ENCODE peak calls at places on chromosomes 5 and 9, in ten cellular contexts. One of them, this sample, is unnamed.

GRCh38 chr5:56641635-56642255 is 173.6 kb upstream of the MAP3K1 start:
- DNase-seq in tibial nerve: no peak
- DNase-seq in A549: no peak
- DNase-seq in choroid plexus epithelial cell: no peak
- DNase-seq in SK-N-SH: no peak
- DNase-seq in H9: no peak
- DNase-seq in lower lobe of right lung: no peak
- DNase-seq in GM10248: no peak
- DNase-seq in thyroid gland: peak; percentile 69
- DNase-seq in endothelial cell: no peak
- DNase-seq in this sample: no peak

GRCh38 chr5:29983528-29984152 is 1209.8 kb upstream of the CDH6 start:
- DNase-seq in tibial nerve: no peak
- DNase-seq in A549: no peak
- DNase-seq in choroid plexus epithelial cell: no peak
- DNase-seq in SK-N-SH: no peak
- DNase-seq in H9: no peak
- DNase-seq in lower lobe of right lung: no peak
- DNase-seq in GM10248: no peak
- DNase-seq in thyroid gland: no peak
- DNase-seq in endothelial cell: no peak
- DNase-seq in this sample: no peak

GRCh38 chr9:36772449-36773370 is 200.0 kb downstream of the MELK start:
- DNase-seq in tibial nerve: no peak
- DNase-seq in A549: no peak
- DNase-seq in choroid plexus epithelial cell: peak; percentile 58
- DNase-seq in SK-N-SH: no peak
- DNase-seq in H9: peak; percentile 39
- DNase-seq in lower lobe of right lung: no peak
- DNase-seq in GM10248: no peak
- DNase-seq in thyroid gland: no peak
- DNase-seq in endothelial cell: no peak
- DNase-seq in this sample: peak; percentile 11

GRCh38 chr9:117927354-117927753 is 223.2 kb downstream of the TLR4 start:
- DNase-seq in tibial nerve: no peak
- DNase-seq in A549: no peak
- DNase-seq in choroid plexus epithelial cell: no peak
- DNase-seq in SK-N-SH: peak; percentile 1
- DNase-seq in H9: peak; percentile 60
- DNase-seq in lower lobe of right lung: no peak
- DNase-seq in GM10248: no peak
- DNase-seq in thyroid gland: no peak
- DNase-seq in endothelial cell: no peak
- DNase-seq in this sample: peak; percentile 58

GRCh38 chr5:58631895-58632294 is 49.0 kb downstream of the RAB3C start:
- DNase-seq in tibial nerve: no peak
- DNase-seq in A549: no peak
- DNase-seq in choroid plexus epithelial cell: no peak
- DNase-seq in SK-N-SH: no peak
- DNase-seq in H9: no peak
- DNase-seq in lower lobe of right lung: no peak
- DNase-seq in GM10248: no peak
- DNase-seq in thyroid gland: no peak
- DNase-seq in endothelial cell: no peak
- DNase-seq in this sample: no peak

GRCh38 chr5:78908173-78908901 is 76.8 kb downstream of the ARSB start:
- DNase-seq in tibial nerve: peak; percentile 19
- DNase-seq in A549: no peak
- DNase-seq in choroid plexus epithelial cell: peak; percentile 66
- DNase-seq in SK-N-SH: peak; percentile 69
- DNase-seq in H9: peak; percentile 73
- DNase-seq in lower lobe of right lung: peak; percentile 43
- DNase-seq in GM10248: no peak
- DNase-seq in thyroid gland: peak; percentile 90
- DNase-seq in endothelial cell: peak; percentile 65
- DNase-seq in this sample: peak; percentile 56

GRCh38 chr9:16509946-16510504 is 360.4 kb downstream of the BNC2 start:
- DNase-seq in tibial nerve: no peak
- DNase-seq in A549: no peak
- DNase-seq in choroid plexus epithelial cell: peak; percentile 81
- DNase-seq in SK-N-SH: no peak
- DNase-seq in H9: no peak
- DNase-seq in lower lobe of right lung: no peak
- DNase-seq in GM10248: no peak
- DNase-seq in thyroid gland: no peak
- DNase-seq in endothelial cell: no peak
- DNase-seq in this sample: no peak

GRCh38 chr9:78280982-78281668 is 15.8 kb upstream of the PSAT1 start:
- DNase-seq in tibial nerve: peak; percentile 58
- DNase-seq in A549: no peak
- DNase-seq in choroid plexus epithelial cell: peak; percentile 96
- DNase-seq in SK-N-SH: peak; percentile 17
- DNase-seq in H9: no peak
- DNase-seq in lower lobe of right lung: peak; percentile 64
- DNase-seq in GM10248: no peak
- DNase-seq in thyroid gland: peak; percentile 89
- DNase-seq in endothelial cell: no peak
- DNase-seq in this sample: no peak

DNA sequence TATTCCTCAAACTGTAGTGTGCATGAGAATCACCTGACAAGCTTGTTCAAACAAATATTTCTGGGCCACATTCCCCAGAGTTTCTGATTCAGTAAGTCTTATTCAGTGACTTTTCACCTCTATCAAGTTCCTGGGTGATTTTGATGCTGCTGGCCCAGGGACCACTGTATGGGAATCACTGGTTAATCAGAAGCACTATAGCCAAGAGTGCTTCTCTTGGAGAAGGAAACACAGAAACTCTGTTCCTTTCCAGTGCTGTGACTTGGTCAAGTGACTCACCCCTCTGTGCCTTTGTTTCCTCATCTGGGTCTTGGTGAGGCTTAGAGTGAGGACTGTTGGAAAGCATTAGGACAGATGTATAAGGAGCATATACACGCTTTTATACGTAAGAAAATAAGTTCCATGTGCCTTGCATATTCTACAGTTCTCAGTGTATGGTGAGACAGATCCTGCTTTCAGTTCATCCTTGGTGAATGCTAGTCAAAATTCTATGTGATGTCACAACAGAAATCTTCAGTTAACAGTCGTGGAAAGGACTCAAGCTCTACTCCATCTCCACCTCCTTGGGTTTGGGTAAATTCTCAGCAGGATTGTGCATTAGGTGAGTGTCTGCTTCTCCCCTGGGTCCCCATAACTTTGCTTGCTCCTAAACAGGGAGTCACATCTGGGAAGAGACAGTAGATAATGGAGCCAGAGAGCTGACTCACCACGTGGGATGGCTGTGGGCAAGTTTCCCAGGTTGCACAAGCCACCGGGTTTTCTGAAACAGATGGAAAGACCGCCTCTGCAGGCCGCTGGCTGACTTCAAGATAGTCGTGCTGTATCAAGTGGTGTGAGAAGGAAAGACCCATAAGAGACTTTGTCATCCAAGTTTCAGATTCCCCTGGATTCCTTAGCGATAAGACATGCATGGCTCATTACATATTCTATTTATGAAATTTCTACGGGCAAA is 117.0 kb downstream of the NXNL2 start:
- DNase-seq in tibial nerve: peak; percentile 93
- DNase-seq in A549: peak; percentile 67
- DNase-seq in choroid plexus epithelial cell: peak; percentile 97
- DNase-seq in SK-N-SH: no peak
- DNase-seq in H9: no peak
- DNase-seq in lower lobe of right lung: peak; percentile 59
- DNase-seq in GM10248: no peak
- DNase-seq in thyroid gland: peak; percentile 82
- DNase-seq in endothelial cell: no peak
- DNase-seq in this sample: no peak
- TF ChIP-seq CTCF in tibial nerve: peak; percentile 21
- TF ChIP-seq CTCF in A549: no peak
- TF ChIP-seq CTCF in choroid plexus epithelial cell: peak; percentile 65
- TF ChIP-seq CTCF in SK-N-SH: peak; percentile 43
- TF ChIP-seq CTCF in H9: no peak
- TF ChIP-seq CTCF in lower lobe of right lung: no peak
- TF ChIP-seq CTCF in GM10248: no peak
- TF ChIP-seq CTCF in thyroid gland: no peak
- TF ChIP-seq CTCF in endothelial cell: no peak
- TF ChIP-seq CTCF in this sample: no peak

GRCh38 chr5:16812448-16812847 is 123.6 kb downstream of the MYO10 start:
- DNase-seq in tibial nerve: no peak
- DNase-seq in A549: no peak
- DNase-seq in choroid plexus epithelial cell: peak; percentile 54
- DNase-seq in SK-N-SH: no peak
- DNase-seq in H9: no peak
- DNase-seq in lower lobe of right lung: no peak
- DNase-seq in GM10248: no peak
- DNase-seq in thyroid gland: no peak
- DNase-seq in endothelial cell: no peak
- DNase-seq in this sample: no peak

GRCh38 chr5:16809816-16810502 is 126.1 kb downstream of the MYO10 start:
- DNase-seq in tibial nerve: peak; percentile 31
- DNase-seq in A549: no peak
- DNase-seq in choroid plexus epithelial cell: peak; percentile 86
- DNase-seq in SK-N-SH: no peak
- DNase-seq in H9: no peak
- DNase-seq in lower lobe of right lung: peak; percentile 55
- DNase-seq in GM10248: no peak
- DNase-seq in thyroid gland: peak; percentile 78
- DNase-seq in endothelial cell: no peak
- DNase-seq in this sample: peak; percentile 22

GRCh38 chr5:16815432-16815831 is 120.7 kb downstream of the MYO10 start:
- DNase-seq in tibial nerve: no peak
- DNase-seq in A549: no peak
- DNase-seq in choroid plexus epithelial cell: no peak
- DNase-seq in SK-N-SH: no peak
- DNase-seq in H9: no peak
- DNase-seq in lower lobe of right lung: no peak
- DNase-seq in GM10248: no peak
- DNase-seq in thyroid gland: no peak
- DNase-seq in endothelial cell: no peak
- DNase-seq in this sample: no peak

GRCh38 chr5:16810503-16810854 is 125.6 kb downstream of the MYO10 start:
- DNase-seq in tibial nerve: no peak
- DNase-seq in A549: no peak
- DNase-seq in choroid plexus epithelial cell: no peak
- DNase-seq in SK-N-SH: no peak
- DNase-seq in H9: no peak
- DNase-seq in lower lobe of right lung: no peak
- DNase-seq in GM10248: no peak
- DNase-seq in thyroid gland: no peak
- DNase-seq in endothelial cell: no peak
- DNase-seq in this sample: no peak

GRCh38 chr5:16812911-16813310 is 123.2 kb downstream of the MYO10 start:
- DNase-seq in tibial nerve: no peak
- DNase-seq in A549: peak; percentile 79
- DNase-seq in choroid plexus epithelial cell: peak; percentile 69
- DNase-seq in SK-N-SH: no peak
- DNase-seq in H9: no peak
- DNase-seq in lower lobe of right lung: no peak
- DNase-seq in GM10248: no peak
- DNase-seq in thyroid gland: peak; percentile 44
- DNase-seq in endothelial cell: no peak
- DNase-seq in this sample: peak; percentile 24
- TF ChIP-seq CTCF in tibial nerve: no peak
- TF ChIP-seq CTCF in A549: no peak
- TF ChIP-seq CTCF in choroid plexus epithelial cell: peak; percentile 35
- TF ChIP-seq CTCF in SK-N-SH: no peak
- TF ChIP-seq CTCF in H9: peak; percentile 19
- TF ChIP-seq CTCF in lower lobe of right lung: no peak
- TF ChIP-seq CTCF in GM10248: no peak
- TF ChIP-seq CTCF in thyroid gland: no peak
- TF ChIP-seq CTCF in endothelial cell: no peak
- TF ChIP-seq CTCF in this sample: no peak

DNA sequence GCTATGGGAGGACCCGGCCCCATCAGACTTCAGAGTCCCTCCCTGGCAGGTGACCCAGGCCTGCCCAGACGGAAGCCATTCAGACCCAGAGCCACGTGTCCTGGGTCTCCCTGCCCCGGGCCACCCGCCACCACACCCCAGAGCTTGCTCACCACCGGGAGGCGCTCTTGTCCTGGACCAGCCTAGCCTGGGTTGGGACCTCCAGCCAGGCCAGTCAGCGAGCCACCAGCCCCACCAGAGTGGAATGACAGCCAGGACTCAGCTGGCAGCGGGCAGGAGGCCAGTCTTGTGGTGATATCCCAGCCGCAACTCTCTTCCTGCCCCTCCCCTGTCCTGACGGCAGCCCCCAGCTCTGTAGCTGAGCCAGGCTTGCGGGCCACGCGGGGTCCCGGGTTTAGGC is 1.7 kb upstream of the PTGDS start:
- DNase-seq in tibial nerve: no peak
- DNase-seq in A549: no peak
- DNase-seq in choroid plexus epithelial cell: no peak
- DNase-seq in SK-N-SH: no peak
- DNase-seq in H9: peak; percentile 83
- DNase-seq in lower lobe of right lung: peak; percentile 66
- DNase-seq in GM10248: no peak
- DNase-seq in thyroid gland: no peak
- DNase-seq in endothelial cell: peak; percentile 55
- DNase-seq in this sample: peak; percentile 82
- TF ChIP-seq CTCF in tibial nerve: no peak
- TF ChIP-seq CTCF in A549: peak; percentile 8
- TF ChIP-seq CTCF in choroid plexus epithelial cell: peak; percentile 35
- TF ChIP-seq CTCF in SK-N-SH: peak; percentile 21
- TF ChIP-seq CTCF in H9: peak; percentile 70
- TF ChIP-seq CTCF in lower lobe of right lung: peak; percentile 49
- TF ChIP-seq CTCF in GM10248: peak; percentile 37
- TF ChIP-seq CTCF in thyroid gland: no peak
- TF ChIP-seq CTCF in endothelial cell: no peak
- TF ChIP-seq CTCF in this sample: peak; percentile 59

GRCh38 chr9:89625721-89626687 is 21.2 kb downstream of the GADD45G start:
- DNase-seq in tibial nerve: no peak
- DNase-seq in A549: no peak
- DNase-seq in choroid plexus epithelial cell: no peak
- DNase-seq in SK-N-SH: no peak
- DNase-seq in H9: no peak
- DNase-seq in lower lobe of right lung: no peak
- DNase-seq in GM10248: no peak
- DNase-seq in thyroid gland: no peak
- DNase-seq in endothelial cell: no peak
- DNase-seq in this sample: no peak

GRCh38 chr9:89631381-89631780 is 26.6 kb downstream of the GADD45G start:
- DNase-seq in tibial nerve: no peak
- DNase-seq in A549: no peak
- DNase-seq in choroid plexus epithelial cell: no peak
- DNase-seq in SK-N-SH: no peak
- DNase-seq in H9: no peak
- DNase-seq in lower lobe of right lung: no peak
- DNase-seq in GM10248: no peak
- DNase-seq in thyroid gland: peak; percentile 24
- DNase-seq in endothelial cell: no peak
- DNase-seq in this sample: no peak

GRCh38 chr9:89632136-89633135 is 27.6 kb downstream of the GADD45G start:
- DNase-seq in tibial nerve: no peak
- DNase-seq in A549: no peak
- DNase-seq in choroid plexus epithelial cell: no peak
- DNase-seq in SK-N-SH: no peak
- DNase-seq in H9: no peak
- DNase-seq in lower lobe of right lung: no peak
- DNase-seq in GM10248: no peak
- DNase-seq in thyroid gland: peak; percentile 43
- DNase-seq in endothelial cell: no peak
- DNase-seq in this sample: no peak

GRCh38 chr9:89626741-89627265 is 22.0 kb downstream of the GADD45G start:
- DNase-seq in tibial nerve: no peak
- DNase-seq in A549: no peak
- DNase-seq in choroid plexus epithelial cell: no peak
- DNase-seq in SK-N-SH: no peak
- DNase-seq in H9: no peak
- DNase-seq in lower lobe of right lung: no peak
- DNase-seq in GM10248: no peak
- DNase-seq in thyroid gland: no peak
- DNase-seq in endothelial cell: no peak
- DNase-seq in this sample: no peak

DNA sequence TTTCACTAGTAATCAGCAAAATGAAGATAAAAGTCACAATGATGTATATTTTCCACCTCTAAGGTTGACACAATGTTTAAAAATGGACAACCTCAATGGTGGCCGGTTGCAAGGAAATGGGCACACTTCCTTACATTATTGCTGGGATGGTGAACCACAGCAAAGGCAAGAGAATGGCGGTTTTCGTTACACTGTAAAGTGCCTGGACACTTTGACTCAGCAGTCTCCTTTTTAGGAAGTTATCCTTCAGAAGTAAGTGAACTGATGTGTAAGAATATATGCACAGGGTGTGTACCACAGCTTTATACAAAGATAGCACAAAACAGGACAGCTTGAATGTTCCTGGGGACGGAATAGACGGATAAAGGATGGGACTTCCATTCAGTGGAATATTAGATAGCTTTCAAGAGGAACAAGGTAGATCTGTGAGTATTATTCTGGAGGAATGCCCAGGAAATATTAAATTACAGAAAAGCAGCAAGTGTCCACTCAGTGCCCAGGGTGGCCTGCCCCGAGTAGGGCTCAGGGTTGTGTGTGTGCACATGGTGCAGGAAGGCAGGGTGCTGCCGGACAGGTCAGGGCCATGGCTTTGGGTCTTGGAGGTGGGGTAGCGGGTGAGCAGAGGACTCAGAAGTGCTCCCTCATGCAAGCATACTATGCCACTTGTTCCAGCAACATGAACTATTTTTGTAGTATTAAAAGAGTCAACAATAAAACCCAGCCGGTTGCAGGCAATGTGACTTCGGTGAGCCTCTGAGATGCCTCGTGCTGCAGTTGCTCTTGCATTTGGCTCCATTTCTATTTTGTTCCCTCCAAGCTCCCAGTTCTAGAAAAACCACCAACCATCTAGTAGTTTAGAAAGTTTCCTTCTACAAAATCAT is 24.5 kb downstream of the GADD45G start:
- DNase-seq in tibial nerve: no peak
- DNase-seq in A549: no peak
- DNase-seq in choroid plexus epithelial cell: no peak
- DNase-seq in SK-N-SH: no peak
- DNase-seq in H9: no peak
- DNase-seq in lower lobe of right lung: no peak
- DNase-seq in GM10248: no peak
- DNase-seq in thyroid gland: peak; percentile 58
- DNase-seq in endothelial cell: no peak
- DNase-seq in this sample: no peak
- TF ChIP-seq CTCF in tibial nerve: no peak
- TF ChIP-seq CTCF in A549: no peak
- TF ChIP-seq CTCF in choroid plexus epithelial cell: no peak
- TF ChIP-seq CTCF in SK-N-SH: no peak
- TF ChIP-seq CTCF in H9: no peak
- TF ChIP-seq CTCF in lower lobe of right lung: no peak
- TF ChIP-seq CTCF in GM10248: no peak
- TF ChIP-seq CTCF in thyroid gland: no peak
- TF ChIP-seq CTCF in endothelial cell: no peak
- TF ChIP-seq CTCF in this sample: no peak

This sample was measured in GM23338.